ENCODE peak calls at places on chromosomes 3 and 15, in seven cellular contexts. One of them, this sample, is unnamed.

GRCh38 chr3:25292604-25293003 is 135.5 kb upstream of the RARB start:
- DNase-seq in psoas muscle: no peak
- DNase-seq in heart left ventricle: no peak
- DNase-seq in adipocyte: no peak
- DNase-seq in AG10803: no peak
- DNase-seq in suprapubic skin: no peak
- DNase-seq in astrocyte of the cerebellum: no peak
- DNase-seq in this sample: no peak

GRCh38 chr15:57440799-57441198 is 64.5 kb downstream of the CGNL1 start:
- DNase-seq in psoas muscle: no peak
- DNase-seq in heart left ventricle: no peak
- DNase-seq in adipocyte: peak
- DNase-seq in AG10803: peak
- DNase-seq in suprapubic skin: no peak
- DNase-seq in astrocyte of the cerebellum: peak
- DNase-seq in this sample: no peak

GRCh38 chr3:156388469-156389150 is 166.3 kb downstream of the SSR3 start:
- DNase-seq in psoas muscle: no peak
- DNase-seq in heart left ventricle: peak
- DNase-seq in adipocyte: peak
- DNase-seq in AG10803: peak
- DNase-seq in suprapubic skin: no peak
- DNase-seq in astrocyte of the cerebellum: peak
- DNase-seq in this sample: no peak

GRCh38 chr15:58260911-58261267 is 122.7 kb downstream of the AQP9 start:
- DNase-seq in psoas muscle: peak
- DNase-seq in heart left ventricle: no peak
- DNase-seq in adipocyte: peak
- DNase-seq in AG10803: peak
- DNase-seq in suprapubic skin: no peak
- DNase-seq in astrocyte of the cerebellum: no peak
- DNase-seq in this sample: no peak

GRCh38 chr15:83753872-83754493 is 100.1 kb downstream of the ADAMTSL3 start:
- DNase-seq in psoas muscle: no peak
- DNase-seq in heart left ventricle: no peak
- DNase-seq in adipocyte: no peak
- DNase-seq in AG10803: no peak
- DNase-seq in suprapubic skin: no peak
- DNase-seq in astrocyte of the cerebellum: no peak
- DNase-seq in this sample: no peak

GRCh38 chr3:50445919-50446318 is 57.5 kb downstream of the CACNA2D2 start:
- DNase-seq in psoas muscle: no peak
- DNase-seq in heart left ventricle: no peak
- DNase-seq in adipocyte: no peak
- DNase-seq in AG10803: no peak
- DNase-seq in suprapubic skin: no peak
- DNase-seq in astrocyte of the cerebellum: no peak
- DNase-seq in this sample: no peak

GRCh38 chr3:190122198-190122771 is 1.6 kb upstream of the P3H2 start:
- DNase-seq in psoas muscle: no peak
- DNase-seq in heart left ventricle: no peak
- DNase-seq in adipocyte: no peak
- DNase-seq in AG10803: no peak
- DNase-seq in suprapubic skin: no peak
- DNase-seq in astrocyte of the cerebellum: peak
- DNase-seq in this sample: no peak

GRCh38 chr3:78402720-78403119 is 1362.8 kb downstream of the ROBO2 start:
- DNase-seq in psoas muscle: no peak
- DNase-seq in heart left ventricle: no peak
- DNase-seq in adipocyte: no peak
- DNase-seq in AG10803: no peak
- DNase-seq in suprapubic skin: no peak
- DNase-seq in astrocyte of the cerebellum: no peak
- DNase-seq in this sample: no peak

GRCh38 chr3:138812806-138813205 is 21.9 kb downstream of the PIK3CB start:
- DNase-seq in psoas muscle: no peak
- DNase-seq in heart left ventricle: no peak
- DNase-seq in adipocyte: peak
- DNase-seq in AG10803: peak
- DNase-seq in suprapubic skin: no peak
- DNase-seq in astrocyte of the cerebellum: no peak
- DNase-seq in this sample: no peak

GRCh38 chr3:185929192-185930151 is 8.3 kb downstream of the TRA2B start:
- DNase-seq in psoas muscle: no peak
- DNase-seq in heart left ventricle: no peak
- DNase-seq in adipocyte: no peak
- DNase-seq in AG10803: no peak
- DNase-seq in suprapubic skin: no peak
- DNase-seq in astrocyte of the cerebellum: no peak
- DNase-seq in this sample: no peak

GRCh38 chr3:127496256-127496655 is 94.3 kb downstream of the TPRA1 start:
- DNase-seq in psoas muscle: no peak
- DNase-seq in heart left ventricle: no peak
- DNase-seq in adipocyte: no peak
- DNase-seq in AG10803: no peak
- DNase-seq in suprapubic skin: no peak
- DNase-seq in astrocyte of the cerebellum: no peak
- DNase-seq in this sample: no peak

GRCh38 chr15:59339252-59339672 is 33.4 kb downstream of the MYO1E start:
- DNase-seq in psoas muscle: no peak
- DNase-seq in heart left ventricle: no peak
- DNase-seq in adipocyte: peak
- DNase-seq in AG10803: peak
- DNase-seq in suprapubic skin: no peak
- DNase-seq in astrocyte of the cerebellum: no peak
- DNase-seq in this sample: no peak

GRCh38 chr15:76711351-76711827 is 193.8 kb downstream of the SCAPER start:
- DNase-seq in psoas muscle: no peak
- DNase-seq in heart left ventricle: no peak
- DNase-seq in adipocyte: no peak
- DNase-seq in AG10803: no peak
- DNase-seq in suprapubic skin: no peak
- DNase-seq in astrocyte of the cerebellum: no peak
- DNase-seq in this sample: no peak

GRCh38 chr3:197550489-197550888 is 5.3 kb downstream of the BDH1 start:
- DNase-seq in psoas muscle: no peak
- DNase-seq in heart left ventricle: no peak
- DNase-seq in adipocyte: no peak
- DNase-seq in AG10803: no peak
- DNase-seq in suprapubic skin: no peak
- DNase-seq in astrocyte of the cerebellum: no peak
- DNase-seq in this sample: no peak

GRCh38 chr3:7964899-7965298 is 536.7 kb upstream of the LMCD1 start:
- DNase-seq in psoas muscle: no peak
- DNase-seq in heart left ventricle: no peak
- DNase-seq in adipocyte: no peak
- DNase-seq in AG10803: no peak
- DNase-seq in suprapubic skin: no peak
- DNase-seq in astrocyte of the cerebellum: no peak
- DNase-seq in this sample: no peak

GRCh38 chr15:44801368-44801767 is 65.0 kb downstream of the TRIM69 start:
- DNase-seq in psoas muscle: no peak
- DNase-seq in heart left ventricle: no peak
- DNase-seq in adipocyte: no peak
- DNase-seq in AG10803: no peak
- DNase-seq in suprapubic skin: no peak
- DNase-seq in astrocyte of the cerebellum: no peak
- DNase-seq in this sample: no peak

GRCh38 chr3:142088522-142088921 is 60.8 kb downstream of the TFDP2 start:
- DNase-seq in psoas muscle: no peak
- DNase-seq in heart left ventricle: no peak
- DNase-seq in adipocyte: peak
- DNase-seq in AG10803: peak
- DNase-seq in suprapubic skin: no peak
- DNase-seq in astrocyte of the cerebellum: no peak
- DNase-seq in this sample: no peak

GRCh38 chr3:157155591-157155990 is 4.4 kb downstream of the CCNL1 start:
- DNase-seq in psoas muscle: no peak
- DNase-seq in heart left ventricle: no peak
- DNase-seq in adipocyte: no peak
- DNase-seq in AG10803: no peak
- DNase-seq in suprapubic skin: no peak
- DNase-seq in astrocyte of the cerebellum: no peak
- DNase-seq in this sample: no peak

GRCh38 chr3:28624079-28624478 is 275.5 kb upstream of the AZI2 start:
- DNase-seq in psoas muscle: no peak
- DNase-seq in heart left ventricle: no peak
- DNase-seq in adipocyte: no peak
- DNase-seq in AG10803: no peak
- DNase-seq in suprapubic skin: no peak
- DNase-seq in astrocyte of the cerebellum: no peak
- DNase-seq in this sample: no peak

GRCh38 chr3:148466143-148466542 is 231.6 kb upstream of the AGTR1 start:
- DNase-seq in psoas muscle: no peak
- DNase-seq in heart left ventricle: no peak
- DNase-seq in adipocyte: peak
- DNase-seq in AG10803: peak
- DNase-seq in suprapubic skin: no peak
- DNase-seq in astrocyte of the cerebellum: peak
- DNase-seq in this sample: no peak

GRCh38 chr15:23073890-23074631 is 34.7 kb upstream of the TUBGCP5 start:
- DNase-seq in psoas muscle: no peak
- DNase-seq in heart left ventricle: no peak
- DNase-seq in adipocyte: no peak
- DNase-seq in AG10803: no peak
- DNase-seq in suprapubic skin: no peak
- DNase-seq in astrocyte of the cerebellum: no peak
- DNase-seq in this sample: no peak

GRCh38 chr3:55623786-55624185 is 136.7 kb upstream of the WNT5A start:
- DNase-seq in psoas muscle: no peak
- DNase-seq in heart left ventricle: no peak
- DNase-seq in adipocyte: no peak
- DNase-seq in AG10803: no peak
- DNase-seq in suprapubic skin: no peak
- DNase-seq in astrocyte of the cerebellum: no peak
- DNase-seq in this sample: no peak

GRCh38 chr3:57756528-57757401 is 656 bp downstream of the SLMAP start:
- DNase-seq in psoas muscle: peak
- DNase-seq in heart left ventricle: peak
- DNase-seq in adipocyte: peak
- DNase-seq in AG10803: peak
- DNase-seq in suprapubic skin: peak
- DNase-seq in astrocyte of the cerebellum: no peak
- DNase-seq in this sample: no peak

GRCh38 chr3:147797095-147797494 is 387.9 kb downstream of the ZIC1 start:
- DNase-seq in psoas muscle: no peak
- DNase-seq in heart left ventricle: no peak
- DNase-seq in adipocyte: no peak
- DNase-seq in AG10803: no peak
- DNase-seq in suprapubic skin: no peak
- DNase-seq in astrocyte of the cerebellum: peak
- DNase-seq in this sample: no peak

GRCh38 chr3:185342458-185343169 is 20.3 kb upstream of the MAP3K13 start:
- DNase-seq in psoas muscle: no peak
- DNase-seq in heart left ventricle: no peak
- DNase-seq in adipocyte: no peak
- DNase-seq in AG10803: no peak
- DNase-seq in suprapubic skin: no peak
- DNase-seq in astrocyte of the cerebellum: no peak
- DNase-seq in this sample: no peak

GRCh38 chr15:47484119-47484518 is 233.2 kb upstream of the SEMA6D start:
- DNase-seq in psoas muscle: no peak
- DNase-seq in heart left ventricle: no peak
- DNase-seq in adipocyte: no peak
- DNase-seq in AG10803: no peak
- DNase-seq in suprapubic skin: no peak
- DNase-seq in astrocyte of the cerebellum: no peak
- DNase-seq in this sample: peak

GRCh38 chr3:171458056-171458856 is 1.9 kb downstream of the TNIK start:
- DNase-seq in psoas muscle: no peak
- DNase-seq in heart left ventricle: peak
- DNase-seq in adipocyte: no peak
- DNase-seq in AG10803: no peak
- DNase-seq in suprapubic skin: no peak
- DNase-seq in astrocyte of the cerebellum: no peak
- DNase-seq in this sample: no peak
- H3K4me3 ChIP-seq in psoas muscle: peak
- H3K4me3 ChIP-seq in heart left ventricle: peak
- H3K4me3 ChIP-seq in adipocyte: peak
- H3K4me3 ChIP-seq in AG10803: peak
- H3K4me3 ChIP-seq in suprapubic skin: peak
- H3K4me3 ChIP-seq in astrocyte of the cerebellum: peak
- H3K4me3 ChIP-seq in this sample: peak

GRCh38 chr3:4983739-4984510 is 4.7 kb downstream of the BHLHE40 start:
- DNase-seq in psoas muscle: peak
- DNase-seq in heart left ventricle: peak
- DNase-seq in adipocyte: peak
- DNase-seq in AG10803: peak
- DNase-seq in suprapubic skin: peak
- DNase-seq in astrocyte of the cerebellum: no peak
- DNase-seq in this sample: no peak
- H3K4me3 ChIP-seq in psoas muscle: peak
- H3K4me3 ChIP-seq in heart left ventricle: peak
- H3K4me3 ChIP-seq in adipocyte: peak
- H3K4me3 ChIP-seq in AG10803: peak
- H3K4me3 ChIP-seq in suprapubic skin: peak
- H3K4me3 ChIP-seq in astrocyte of the cerebellum: peak
- H3K4me3 ChIP-seq in this sample: no peak

GRCh38 chr15:41730543-41730942 is 43.7 kb upstream of the MAPKBP1 start:
- DNase-seq in psoas muscle: no peak
- DNase-seq in heart left ventricle: no peak
- DNase-seq in adipocyte: no peak
- DNase-seq in AG10803: no peak
- DNase-seq in suprapubic skin: no peak
- DNase-seq in astrocyte of the cerebellum: no peak
- DNase-seq in this sample: no peak
- H3K4me3 ChIP-seq in psoas muscle: no peak
- H3K4me3 ChIP-seq in heart left ventricle: no peak
- H3K4me3 ChIP-seq in adipocyte: no peak
- H3K4me3 ChIP-seq in AG10803: no peak
- H3K4me3 ChIP-seq in suprapubic skin: no peak
- H3K4me3 ChIP-seq in astrocyte of the cerebellum: no peak
- H3K4me3 ChIP-seq in this sample: no peak

DNA sequence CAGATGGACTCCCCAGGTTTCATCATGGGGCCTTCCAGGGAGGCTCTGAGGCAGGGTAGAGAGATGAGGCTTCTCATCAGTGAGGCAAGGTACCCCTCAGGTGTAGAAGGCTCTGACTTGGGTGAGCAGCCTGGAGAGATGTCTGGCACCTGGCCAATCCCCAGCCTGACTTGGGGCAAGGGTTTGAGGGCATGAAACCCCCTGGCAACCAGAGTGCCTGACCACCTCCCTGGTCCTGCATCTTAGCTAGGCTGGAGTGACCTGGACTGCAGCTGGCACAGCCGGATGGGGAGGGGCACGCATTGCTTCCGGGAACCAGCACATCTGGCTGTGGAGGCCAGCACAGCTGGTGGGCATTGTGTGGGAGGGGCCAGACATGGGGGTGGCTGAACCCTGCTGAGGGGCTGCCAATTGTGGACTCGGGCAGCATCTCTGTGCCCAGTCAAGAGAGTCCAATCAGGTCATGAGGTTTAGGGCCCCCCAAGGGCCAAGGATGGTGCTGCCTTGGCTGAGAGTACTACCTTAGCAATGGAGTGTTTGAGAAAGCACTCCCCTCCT is 1.9 kb downstream of the ZBTB47 start:
- DNase-seq in psoas muscle: peak
- DNase-seq in heart left ventricle: peak
- DNase-seq in adipocyte: peak
- DNase-seq in AG10803: no peak
- DNase-seq in suprapubic skin: peak
- DNase-seq in astrocyte of the cerebellum: no peak
- DNase-seq in this sample: no peak
- H3K4me3 ChIP-seq in psoas muscle: peak
- H3K4me3 ChIP-seq in heart left ventricle: peak
- H3K4me3 ChIP-seq in adipocyte: peak
- H3K4me3 ChIP-seq in AG10803: peak
- H3K4me3 ChIP-seq in suprapubic skin: peak
- H3K4me3 ChIP-seq in astrocyte of the cerebellum: peak
- H3K4me3 ChIP-seq in this sample: peak

This sample was measured in SK-N-MC.